ENCODE peak calls at places on chromosomes 2 and 18, in nine cellular contexts. P is GM12865, X is psoas muscle, J is cardiac fibroblast, W is right lobe of liver, A is mammary epithelial cell, Z is IMR-90, K is PC-9, M is right atrium auricular region. L is an unnamed sample.

GRCh38 chr2:56448403-56448998 is 264.7 kb downstream of the CCDC85A start:
- DNase-seq in P (no peak), X (no peak), J (peak), W (no peak), A (peak), Z (no peak), K (no peak), M (no peak), L (peak)

GRCh38 chr2:191544511-191545062 is 133.3 kb upstream of the NABP1 start:
- DNase-seq in P (no peak), X (no peak), J (no peak), W (no peak), A (peak), Z (no peak), K (no peak), M (no peak), L (no peak)

GRCh38 chr2:121285077-121285449 is at the start of gene TFCP2L1:
- DNase-seq in P (no peak), X (no peak), J (no peak), W (no peak), A (peak), Z (no peak), K (no peak), M (no peak), L (no peak)

GRCh38 chr2:174683392-174683759 is 80.9 kb downstream of the CHRNA1 start:
- DNase-seq in P (peak), X (no peak), J (peak), W (no peak), A (no peak), Z (peak), K (no peak), M (no peak), L (peak)

GRCh38 chr2:219023045-219023605 is 18.2 kb downstream of the CFAP65 start:
- DNase-seq in P (no peak), X (no peak), J (no peak), W (no peak), A (no peak), Z (no peak), K (no peak), M (no peak), L (no peak)

GRCh38 chr2:39128919-39129391 is 8.1 kb upstream of the SOS1 start:
- DNase-seq in P (peak), X (no peak), J (peak), W (no peak), A (peak), Z (no peak), K (no peak), M (no peak), L (peak)

GRCh38 chr2:4693266-4693665 is 989.9 kb downstream of the DCDC2C start:
- DNase-seq in P (no peak), X (no peak), J (no peak), W (no peak), A (no peak), Z (no peak), K (no peak), M (no peak), L (no peak)

GRCh38 chr2:38734299-38735058 is 16.7 kb downstream of the SRSF7 start:
- DNase-seq in P (no peak), X (no peak), J (no peak), W (no peak), A (no peak), Z (no peak), K (no peak), M (peak), L (no peak)

GRCh38 chr2:73009177-73009839 is 62.2 kb downstream of the SFXN5 start:
- DNase-seq in P (no peak), X (no peak), J (no peak), W (no peak), A (no peak), Z (no peak), K (no peak), M (peak), L (no peak)

GRCh38 chr2:59425292-59425691 is 1128.2 kb downstream of the BCL11A start:
- DNase-seq in P (no peak), X (no peak), J (no peak), W (no peak), A (peak), Z (no peak), K (no peak), M (no peak), L (peak)

GRCh38 chr18:25736516-25736915 is 353.9 kb downstream of the SS18 start:
- DNase-seq in P (no peak), X (no peak), J (no peak), W (no peak), A (peak), Z (peak), K (no peak), M (no peak), L (no peak)

GRCh38 chr2:120740375-120740764 is 4.7 kb downstream of the GLI2 start:
- DNase-seq in P (no peak), X (no peak), J (no peak), W (no peak), A (no peak), Z (no peak), K (no peak), M (peak), L (no peak)

GRCh38 chr18:30970201-30970816 is 72.2 kb downstream of the DSC3 start:
- DNase-seq in P (peak), X (no peak), J (peak), W (no peak), A (peak), Z (peak), K (peak), M (no peak), L (no peak)

GRCh38 chr2:44233450-44234128 is 41.7 kb upstream of the SLC3A1 start:
- DNase-seq in P (no peak), X (no peak), J (peak), W (no peak), A (peak), Z (peak), K (peak), M (no peak), L (peak)

GRCh38 chr2:172985139-172985874 is 90.3 kb upstream of the MAP3K20 start:
- DNase-seq in P (peak), X (peak), J (no peak), W (peak), A (peak), Z (peak), K (peak), M (no peak), L (no peak)

GRCh38 chr2:68043719-68044498 is 18.9 kb downstream of the C1D start:
- DNase-seq in P (no peak), X (no peak), J (peak), W (no peak), A (peak), Z (peak), K (no peak), M (no peak), L (peak)

GRCh38 chr2:62529758-62530157 is 23.8 kb upstream of the TMEM17 start:
- DNase-seq in P (no peak), X (no peak), J (no peak), W (no peak), A (no peak), Z (no peak), K (no peak), M (no peak), L (no peak)

GRCh38 chr18:74534981-74535649 is 815 bp downstream of the CNDP1 start:
- DNase-seq in P (peak), X (no peak), J (no peak), W (peak), A (no peak), Z (no peak), K (peak), M (no peak), L (no peak)

GRCh38 chr2:41234093-41234492 is 782.2 kb upstream of the SLC8A1 start:
- DNase-seq in P (no peak), X (no peak), J (no peak), W (no peak), A (no peak), Z (no peak), K (no peak), M (no peak), L (no peak)

GRCh38 chr2:54834721-54835120 is 111.3 kb downstream of the EML6 start:
- DNase-seq in P (no peak), X (no peak), J (no peak), W (no peak), A (no peak), Z (no peak), K (no peak), M (no peak), L (no peak)

GRCh38 chr18:46484971-46485370 is 172.0 kb downstream of the LOXHD1 start:
- DNase-seq in P (no peak), X (no peak), J (no peak), W (no peak), A (no peak), Z (no peak), K (no peak), M (no peak), L (no peak)

GRCh38 chr18:22609642-22610041 is 191.9 kb upstream of the CTAGE1 start:
- DNase-seq in P (no peak), X (peak), J (peak), W (peak), A (peak), Z (peak), K (no peak), M (peak), L (no peak)

GRCh38 chr2:222506230-222506934 is 82.0 kb downstream of the SGPP2 start:
- DNase-seq in P (no peak), X (no peak), J (no peak), W (no peak), A (no peak), Z (no peak), K (no peak), M (no peak), L (no peak)

DNA sequence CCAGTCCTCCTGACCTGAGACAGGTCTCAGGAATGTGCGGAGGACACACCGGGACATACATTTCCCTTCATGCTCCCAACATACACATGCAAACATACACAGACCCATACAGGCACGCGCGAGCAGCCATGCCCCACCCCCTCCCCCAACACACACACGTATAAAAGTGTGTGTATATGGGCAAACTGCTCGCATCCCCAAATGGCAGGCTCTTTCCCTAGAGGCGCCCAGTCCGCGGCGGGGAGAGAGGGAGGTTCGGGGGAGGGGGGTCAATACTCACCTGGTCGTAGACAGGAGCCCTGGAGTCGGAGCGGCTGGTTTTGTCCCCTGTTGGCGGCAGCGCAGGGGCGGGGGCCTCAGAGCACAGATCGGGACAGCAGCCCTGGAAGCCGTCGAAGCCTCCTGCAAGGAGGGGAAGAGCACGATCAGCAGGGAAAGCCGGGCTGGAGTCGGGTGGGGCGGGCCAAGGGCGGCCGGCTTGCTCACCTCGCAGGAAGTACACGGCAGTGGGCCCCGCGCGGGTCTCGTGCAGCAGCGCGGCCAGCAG is 686 bp downstream of the DUSP2 start:
- DNase-seq in P (peak), X (no peak), J (no peak), W (peak), A (no peak), Z (no peak), K (no peak), M (no peak), L (no peak)
- H3K4me3 ChIP-seq in P (peak), X (peak), J (peak), W (peak), A (peak), Z (peak), K (peak), M (peak), L (peak)

GRCh38 chr2:237686659-237687136 is 59.3 kb downstream of the LRRFIP1 start:
- DNase-seq in P (peak), X (no peak), J (peak), W (no peak), A (no peak), Z (peak), K (no peak), M (no peak), L (no peak)
- TF ChIP-seq CTCF in P (peak), X (no peak), J (peak), W (no peak), A (no peak), Z (peak), K (peak), M (no peak), L (peak)

DNA sequence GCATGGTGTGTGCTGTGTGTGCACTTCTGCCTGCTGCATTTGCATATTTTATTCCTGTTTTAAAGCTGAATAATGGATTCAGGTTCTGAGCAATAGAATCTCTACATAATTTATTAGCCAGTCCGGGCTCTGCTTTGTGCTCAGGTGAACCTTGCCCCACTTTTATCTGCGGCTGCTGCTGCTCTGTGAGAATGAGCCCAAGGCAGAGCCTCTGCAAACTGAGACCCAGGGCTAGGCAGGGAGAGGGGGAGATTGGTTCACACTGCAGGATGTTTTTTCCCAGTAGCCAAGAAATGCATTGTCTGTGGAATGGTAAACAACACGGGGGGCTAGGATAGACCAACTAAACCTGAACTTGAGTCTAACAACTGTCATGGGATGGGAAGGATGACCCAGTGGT is 64.5 kb upstream of the SH3BP4 start:
- DNase-seq in P (no peak), X (no peak), J (no peak), W (no peak), A (no peak), Z (no peak), K (peak), M (no peak), L (no peak)
- H3K4me3 ChIP-seq in P (no peak), X (no peak), J (no peak), W (no peak), A (no peak), Z (no peak), K (peak), M (no peak), L (no peak)

GRCh38 chr18:73150199-73150598 is 282.4 kb upstream of the NETO1 start:
- DNase-seq in P (no peak), X (no peak), J (no peak), W (no peak), A (no peak), Z (no peak), K (no peak), M (no peak), L (no peak)
- TF ChIP-seq CTCF in P (no peak), X (no peak), J (no peak), W (no peak), A (peak), Z (no peak), K (peak), M (no peak), L (no peak)

DNA sequence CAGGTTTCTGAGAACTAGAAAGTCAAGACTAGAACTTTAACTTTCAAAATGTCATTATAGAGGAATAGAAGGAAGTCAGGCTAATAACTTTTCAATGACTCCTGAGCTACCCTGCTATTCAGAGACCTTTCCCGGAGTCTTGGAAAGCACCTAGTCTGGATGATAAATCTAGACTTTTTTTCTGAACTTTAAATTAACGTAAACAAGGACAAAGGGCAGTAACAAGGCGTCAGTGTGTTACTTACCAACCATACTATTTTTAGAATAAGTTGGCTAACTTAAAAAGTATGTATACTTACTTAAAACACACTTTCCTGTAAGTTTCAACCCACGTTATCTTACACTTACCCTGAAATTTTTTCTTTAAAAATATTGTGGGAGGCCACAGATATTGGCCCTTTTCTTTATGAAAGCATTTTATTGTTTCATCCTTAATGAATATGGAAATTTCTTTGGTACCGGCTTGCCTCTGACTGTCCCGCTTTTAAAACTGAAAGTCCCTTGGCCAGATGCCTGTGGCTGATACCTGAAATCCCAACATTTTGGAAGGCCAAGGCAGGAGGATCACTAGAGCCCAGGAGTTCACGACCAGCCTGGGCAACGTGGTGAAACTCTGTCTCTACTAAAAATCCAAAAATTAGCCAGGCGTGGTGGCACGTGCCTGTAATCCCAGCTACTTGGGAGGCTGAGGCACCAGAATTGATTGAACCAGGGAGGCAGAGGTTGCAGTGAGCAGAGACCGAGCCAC is 9.7 kb downstream of the PMAIP1 start:
- DNase-seq in P (peak), X (no peak), J (peak), W (no peak), A (peak), Z (peak), K (peak), M (no peak), L (peak)
- H3K4me3 ChIP-seq in P (no peak), X (no peak), J (no peak), W (no peak), A (no peak), Z (no peak), K (peak), M (no peak), L (no peak)

DNA sequence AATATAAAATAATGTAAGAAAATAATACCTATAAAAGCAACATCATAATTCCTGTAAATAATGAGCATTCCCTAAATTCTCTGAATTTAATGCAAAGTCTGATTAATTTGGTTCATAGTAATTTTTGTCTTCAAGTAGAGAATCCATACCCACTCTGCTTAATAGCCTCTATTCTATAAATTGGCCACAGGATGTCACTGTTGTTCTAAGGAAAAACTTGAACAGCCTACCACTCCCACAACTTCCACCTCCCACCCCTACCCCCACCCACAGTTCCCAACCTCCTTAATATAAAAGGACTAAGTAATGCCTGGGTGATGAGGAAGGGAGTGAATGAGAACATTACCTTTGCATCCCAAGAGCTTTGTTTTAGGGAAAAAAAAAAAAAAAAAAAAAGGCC is 27.2 kb upstream of the BBS5 start:
- DNase-seq in P (peak), X (no peak), J (peak), W (no peak), A (peak), Z (peak), K (no peak), M (no peak), L (peak)
- TF ChIP-seq CTCF in P (peak), X (peak), J (peak), W (peak), A (peak), Z (peak), K (peak), M (peak), L (peak)

DNA sequence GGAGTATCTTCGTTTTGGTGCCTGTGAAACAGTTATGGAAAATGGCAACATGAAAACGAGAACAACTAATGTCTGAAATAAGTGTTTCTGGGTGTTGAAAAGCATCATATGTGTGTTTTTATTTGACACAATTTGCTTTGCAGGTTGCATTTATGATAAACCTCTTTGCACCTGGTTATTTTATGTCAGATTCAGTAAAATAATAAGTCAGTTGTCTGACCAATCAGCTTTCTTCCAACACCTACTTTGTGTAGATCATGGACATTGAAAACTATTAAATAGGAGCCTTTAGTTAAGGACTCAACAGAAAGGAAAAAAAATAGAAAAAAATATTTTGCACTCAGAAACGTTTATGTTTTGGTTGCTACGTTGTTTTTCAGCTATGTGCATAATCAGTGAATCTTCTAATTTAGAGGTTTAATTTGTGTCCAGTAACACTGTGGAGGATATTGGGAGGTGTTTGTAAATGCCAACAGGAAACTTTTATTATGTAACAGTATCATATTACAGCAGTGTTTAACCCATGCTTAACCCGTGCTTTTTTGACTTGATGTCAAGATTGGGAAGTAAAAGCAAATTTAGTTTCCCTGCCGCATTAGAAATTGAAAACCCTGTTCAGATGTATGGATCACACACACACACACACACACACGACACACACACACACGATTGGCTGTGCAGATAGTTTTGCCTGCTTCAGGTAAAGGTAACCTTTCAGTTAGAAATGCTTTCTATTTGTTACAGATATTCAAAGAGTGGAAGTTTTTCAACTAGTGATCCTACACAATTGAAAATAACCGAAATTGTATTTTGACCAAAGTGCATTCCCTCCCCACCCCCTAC is 2.6 kb downstream of the PKP4 start:
- DNase-seq in P (no peak), X (no peak), J (no peak), W (no peak), A (peak), Z (no peak), K (no peak), M (no peak), L (no peak)
- H3K4me3 ChIP-seq in P (no peak), X (peak), J (no peak), W (no peak), A (peak), Z (peak), K (peak), M (no peak), L (no peak)

L was measured in fibroblast of villous mesenchyme.